ENCODE peak calls at places on chromosome 16, in eight cellular contexts. One of them, this sample, is unnamed.

GRCh38 chr16:84881702-84882521 is 62.1 kb downstream of the CRISPLD2 start:
- DNase-seq in breast epithelium: no peak
- DNase-seq in cardiac muscle cell: peak
- DNase-seq in thoracic aorta: peak
- DNase-seq in BE2C: peak
- DNase-seq in GM12878: no peak
- DNase-seq in transverse colon: no peak
- DNase-seq in GM06990: no peak
- DNase-seq in this sample: no peak

GRCh38 chr16:3767333-3767977 is 50.1 kb upstream of the TRAP1 start:
- DNase-seq in breast epithelium: no peak
- DNase-seq in cardiac muscle cell: no peak
- DNase-seq in thoracic aorta: no peak
- DNase-seq in BE2C: no peak
- DNase-seq in GM12878: no peak
- DNase-seq in transverse colon: no peak
- DNase-seq in GM06990: no peak
- DNase-seq in this sample: no peak

GRCh38 chr16:11128211-11129123 is 127.5 kb downstream of the SOCS1 start:
- DNase-seq in breast epithelium: no peak
- DNase-seq in cardiac muscle cell: peak
- DNase-seq in thoracic aorta: no peak
- DNase-seq in BE2C: no peak
- DNase-seq in GM12878: no peak
- DNase-seq in transverse colon: no peak
- DNase-seq in GM06990: no peak
- DNase-seq in this sample: peak

GRCh38 chr16:54462151-54462651 is 175.6 kb upstream of the IRX3 start:
- DNase-seq in breast epithelium: no peak
- DNase-seq in cardiac muscle cell: peak
- DNase-seq in thoracic aorta: no peak
- DNase-seq in BE2C: no peak
- DNase-seq in GM12878: no peak
- DNase-seq in transverse colon: no peak
- DNase-seq in GM06990: no peak
- DNase-seq in this sample: no peak

GRCh38 chr16:83365166-83365565 is 442.6 kb upstream of the HSBP1 start:
- DNase-seq in breast epithelium: no peak
- DNase-seq in cardiac muscle cell: peak
- DNase-seq in thoracic aorta: no peak
- DNase-seq in BE2C: no peak
- DNase-seq in GM12878: no peak
- DNase-seq in transverse colon: no peak
- DNase-seq in GM06990: no peak
- DNase-seq in this sample: no peak

GRCh38 chr16:48895142-48895541 is 285.2 kb upstream of the N4BP1 start:
- DNase-seq in breast epithelium: no peak
- DNase-seq in cardiac muscle cell: no peak
- DNase-seq in thoracic aorta: no peak
- DNase-seq in BE2C: no peak
- DNase-seq in GM12878: no peak
- DNase-seq in transverse colon: no peak
- DNase-seq in GM06990: no peak
- DNase-seq in this sample: peak

GRCh38 chr16:88339926-88340754 is 42.6 kb upstream of the ZNF469 start:
- DNase-seq in breast epithelium: no peak
- DNase-seq in cardiac muscle cell: no peak
- DNase-seq in thoracic aorta: no peak
- DNase-seq in BE2C: no peak
- DNase-seq in GM12878: no peak
- DNase-seq in transverse colon: peak
- DNase-seq in GM06990: no peak
- DNase-seq in this sample: no peak

GRCh38 chr16:9134306-9134705 is 42.9 kb downstream of the HAPSTR1 start:
- DNase-seq in breast epithelium: no peak
- DNase-seq in cardiac muscle cell: no peak
- DNase-seq in thoracic aorta: no peak
- DNase-seq in BE2C: no peak
- DNase-seq in GM12878: no peak
- DNase-seq in transverse colon: no peak
- DNase-seq in GM06990: no peak
- DNase-seq in this sample: no peak

GRCh38 chr16:12625068-12625467 is 178.6 kb downstream of the CPPED1 start:
- DNase-seq in breast epithelium: no peak
- DNase-seq in cardiac muscle cell: no peak
- DNase-seq in thoracic aorta: no peak
- DNase-seq in BE2C: no peak
- DNase-seq in GM12878: no peak
- DNase-seq in transverse colon: no peak
- DNase-seq in GM06990: no peak
- DNase-seq in this sample: no peak

GRCh38 chr16:75099738-75100615 is 16.6 kb downstream of the LDHD start:
- DNase-seq in breast epithelium: no peak
- DNase-seq in cardiac muscle cell: no peak
- DNase-seq in thoracic aorta: no peak
- DNase-seq in BE2C: no peak
- DNase-seq in GM12878: no peak
- DNase-seq in transverse colon: no peak
- DNase-seq in GM06990: no peak
- DNase-seq in this sample: peak

GRCh38 chr16:80682435-80683070 is 121.8 kb downstream of the CDYL2 start:
- DNase-seq in breast epithelium: no peak
- DNase-seq in cardiac muscle cell: peak
- DNase-seq in thoracic aorta: no peak
- DNase-seq in BE2C: no peak
- DNase-seq in GM12878: no peak
- DNase-seq in transverse colon: no peak
- DNase-seq in GM06990: no peak
- DNase-seq in this sample: no peak

GRCh38 chr16:69937465-69937951 is 13.6 kb upstream of the CLEC18A start:
- DNase-seq in breast epithelium: no peak
- DNase-seq in cardiac muscle cell: no peak
- DNase-seq in thoracic aorta: no peak
- DNase-seq in BE2C: no peak
- DNase-seq in GM12878: no peak
- DNase-seq in transverse colon: no peak
- DNase-seq in GM06990: no peak
- DNase-seq in this sample: no peak

GRCh38 chr16:50547944-50548658 is at the start of gene NKD1:
- DNase-seq in breast epithelium: peak
- DNase-seq in cardiac muscle cell: peak
- DNase-seq in thoracic aorta: no peak
- DNase-seq in BE2C: peak
- DNase-seq in GM12878: no peak
- DNase-seq in transverse colon: peak
- DNase-seq in GM06990: peak
- DNase-seq in this sample: peak

GRCh38 chr16:69318177-69318910 is 7.2 kb downstream of the VPS4A start:
- DNase-seq in breast epithelium: no peak
- DNase-seq in cardiac muscle cell: no peak
- DNase-seq in thoracic aorta: no peak
- DNase-seq in BE2C: no peak
- DNase-seq in GM12878: no peak
- DNase-seq in transverse colon: no peak
- DNase-seq in GM06990: no peak
- DNase-seq in this sample: no peak

DNA sequence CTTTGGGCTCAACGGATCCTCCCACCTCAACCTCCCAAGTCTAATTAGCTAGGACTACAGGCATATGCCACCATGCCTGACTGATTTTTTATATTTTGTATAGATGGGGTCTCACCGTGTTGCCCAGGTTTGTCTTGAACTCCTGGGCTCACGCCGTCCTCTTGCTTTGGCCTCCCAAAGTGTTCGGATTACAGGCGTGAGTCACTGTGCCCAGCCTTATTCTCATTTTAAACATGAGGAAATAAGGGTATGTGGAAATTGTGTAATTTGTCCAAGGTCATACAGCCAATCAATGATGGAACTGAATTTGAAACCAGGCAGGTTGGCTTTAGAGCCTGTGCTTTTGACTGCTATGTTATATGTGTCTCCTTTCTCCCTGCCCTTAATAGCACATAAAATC is 27.4 kb upstream of the AQP8 start:
- DNase-seq in breast epithelium: no peak
- DNase-seq in cardiac muscle cell: no peak
- DNase-seq in thoracic aorta: no peak
- DNase-seq in BE2C: no peak
- DNase-seq in GM12878: no peak
- DNase-seq in transverse colon: no peak
- DNase-seq in GM06990: no peak
- DNase-seq in this sample: peak
- TF ChIP-seq CTCF in breast epithelium: no peak
- TF ChIP-seq CTCF in cardiac muscle cell: no peak
- TF ChIP-seq CTCF in thoracic aorta: no peak
- TF ChIP-seq CTCF in BE2C: no peak
- TF ChIP-seq CTCF in GM12878: no peak
- TF ChIP-seq CTCF in transverse colon: no peak
- TF ChIP-seq CTCF in GM06990: no peak
- TF ChIP-seq CTCF in this sample: no peak

GRCh38 chr16:73290258-73290657 is 242.3 kb upstream of the ZFHX3 start:
- DNase-seq in breast epithelium: no peak
- DNase-seq in cardiac muscle cell: no peak
- DNase-seq in thoracic aorta: no peak
- DNase-seq in BE2C: no peak
- DNase-seq in GM12878: no peak
- DNase-seq in transverse colon: no peak
- DNase-seq in GM06990: no peak
- DNase-seq in this sample: no peak

GRCh38 chr16:73285336-73285735 is 237.4 kb upstream of the ZFHX3 start:
- DNase-seq in breast epithelium: no peak
- DNase-seq in cardiac muscle cell: no peak
- DNase-seq in thoracic aorta: no peak
- DNase-seq in BE2C: no peak
- DNase-seq in GM12878: no peak
- DNase-seq in transverse colon: no peak
- DNase-seq in GM06990: no peak
- DNase-seq in this sample: peak

GRCh38 chr16:73286643-73287267 is 238.8 kb upstream of the ZFHX3 start:
- DNase-seq in breast epithelium: no peak
- DNase-seq in cardiac muscle cell: no peak
- DNase-seq in thoracic aorta: no peak
- DNase-seq in BE2C: no peak
- DNase-seq in GM12878: no peak
- DNase-seq in transverse colon: no peak
- DNase-seq in GM06990: no peak
- DNase-seq in this sample: no peak

GRCh38 chr16:73288435-73288834 is 240.5 kb upstream of the ZFHX3 start:
- DNase-seq in breast epithelium: no peak
- DNase-seq in cardiac muscle cell: peak
- DNase-seq in thoracic aorta: no peak
- DNase-seq in BE2C: no peak
- DNase-seq in GM12878: no peak
- DNase-seq in transverse colon: no peak
- DNase-seq in GM06990: no peak
- DNase-seq in this sample: no peak

DNA sequence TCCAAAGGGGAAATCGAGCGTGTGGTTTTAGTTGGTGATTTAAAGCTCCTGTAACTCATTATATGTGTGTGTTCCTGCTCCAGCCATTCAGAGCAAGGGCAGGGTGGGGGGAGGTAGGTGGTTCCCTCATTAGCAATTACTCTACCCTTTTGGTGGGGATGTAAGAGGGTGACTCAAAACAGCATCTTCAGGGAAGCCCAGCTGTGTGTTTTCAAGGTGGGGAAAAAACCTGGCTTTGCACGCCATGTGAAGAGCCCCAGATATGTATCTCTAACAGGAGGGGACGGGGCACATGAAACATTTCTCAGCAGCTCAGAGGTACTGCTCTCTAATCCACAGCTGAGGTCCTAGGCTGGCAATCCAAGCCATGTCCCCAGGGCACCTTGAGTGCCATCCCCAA is 241.3 kb upstream of the ZFHX3 start:
- DNase-seq in breast epithelium: no peak
- DNase-seq in cardiac muscle cell: no peak
- DNase-seq in thoracic aorta: no peak
- DNase-seq in BE2C: no peak
- DNase-seq in GM12878: peak
- DNase-seq in transverse colon: no peak
- DNase-seq in GM06990: peak
- DNase-seq in this sample: no peak
- H3K4me3 ChIP-seq in breast epithelium: no peak
- H3K4me3 ChIP-seq in cardiac muscle cell: no peak
- H3K4me3 ChIP-seq in thoracic aorta: no peak
- H3K4me3 ChIP-seq in BE2C: no peak
- H3K4me3 ChIP-seq in GM12878: no peak
- H3K4me3 ChIP-seq in transverse colon: no peak
- H3K4me3 ChIP-seq in GM06990: no peak
- H3K4me3 ChIP-seq in this sample: no peak

DNA sequence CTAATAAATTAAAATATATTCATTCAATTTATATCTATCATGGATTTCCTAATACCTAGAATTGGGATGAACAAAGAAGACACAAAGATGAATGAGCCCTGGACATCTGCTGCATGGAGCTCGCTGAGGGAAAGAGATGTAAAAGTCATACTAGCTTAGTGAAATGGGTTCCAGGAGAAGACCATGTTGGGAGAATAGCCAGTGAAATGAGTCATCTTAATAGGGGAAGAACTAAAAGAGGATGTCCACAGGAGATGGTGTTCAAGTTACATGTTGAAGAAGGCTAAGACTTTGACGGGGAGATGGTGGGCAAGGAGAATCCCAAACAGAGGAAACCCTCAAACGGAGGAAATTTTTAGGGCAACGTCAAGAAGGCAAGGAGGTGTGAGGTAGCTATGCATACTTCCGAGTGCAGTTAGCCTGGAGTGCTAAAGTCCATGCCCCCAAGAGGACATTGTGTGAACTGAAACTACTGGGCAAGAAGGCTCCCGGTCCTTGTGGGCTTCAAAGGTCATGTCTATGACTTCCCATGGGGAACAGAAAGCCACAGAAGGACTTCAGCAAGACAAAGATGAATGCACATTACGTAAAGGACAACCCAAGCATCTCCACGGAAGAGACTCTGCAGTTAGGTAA is 220.5 kb upstream of the CDH11 start:
- DNase-seq in breast epithelium: no peak
- DNase-seq in cardiac muscle cell: no peak
- DNase-seq in thoracic aorta: no peak
- DNase-seq in BE2C: no peak
- DNase-seq in GM12878: no peak
- DNase-seq in transverse colon: no peak
- DNase-seq in GM06990: no peak
- DNase-seq in this sample: peak
- TF ChIP-seq CTCF in breast epithelium: no peak
- TF ChIP-seq CTCF in cardiac muscle cell: peak
- TF ChIP-seq CTCF in thoracic aorta: no peak
- TF ChIP-seq CTCF in BE2C: peak
- TF ChIP-seq CTCF in GM12878: no peak
- TF ChIP-seq CTCF in transverse colon: no peak
- TF ChIP-seq CTCF in GM06990: no peak
- TF ChIP-seq CTCF in this sample: peak

DNA sequence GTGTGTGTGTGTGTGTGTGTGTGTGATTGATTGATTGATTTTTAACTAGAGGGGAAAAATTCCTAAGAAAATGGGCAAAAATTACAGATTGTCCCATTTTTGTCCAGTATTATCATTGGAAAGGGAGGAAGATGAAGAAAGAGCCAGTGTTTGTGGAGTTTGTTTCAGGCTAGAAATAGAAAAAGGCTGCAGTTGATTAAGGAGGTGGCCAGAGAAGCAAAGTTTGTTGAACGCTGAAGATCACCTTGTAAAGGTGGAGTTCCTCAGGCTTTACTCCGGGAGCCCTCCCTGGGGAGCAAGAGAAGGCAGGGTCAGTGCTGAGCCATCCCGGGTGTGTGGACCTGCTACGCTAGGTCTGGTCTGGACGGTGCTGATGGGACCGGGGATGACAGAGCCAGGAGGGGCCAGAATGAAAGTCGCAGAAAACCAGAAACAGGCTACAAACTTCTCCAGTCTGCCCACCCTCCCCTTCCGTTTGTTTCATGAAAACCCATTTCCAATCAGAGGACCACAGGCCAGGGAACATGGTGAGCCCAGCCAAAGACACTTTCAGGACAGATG is 222.6 kb upstream of the FOXF1 start:
- DNase-seq in breast epithelium: no peak
- DNase-seq in cardiac muscle cell: no peak
- DNase-seq in thoracic aorta: no peak
- DNase-seq in BE2C: no peak
- DNase-seq in GM12878: no peak
- DNase-seq in transverse colon: no peak
- DNase-seq in GM06990: no peak
- DNase-seq in this sample: no peak
- H3K4me3 ChIP-seq in breast epithelium: no peak
- H3K4me3 ChIP-seq in cardiac muscle cell: no peak
- H3K4me3 ChIP-seq in thoracic aorta: no peak
- H3K4me3 ChIP-seq in BE2C: no peak
- H3K4me3 ChIP-seq in GM12878: no peak
- H3K4me3 ChIP-seq in transverse colon: no peak
- H3K4me3 ChIP-seq in GM06990: no peak
- H3K4me3 ChIP-seq in this sample: no peak

This sample was measured in NB4.